ENCODE peak calls at places on chromosomes 11 and 22, in nine cellular contexts. R is pons, Y is OCI-LY7, G is NCI-H748 treated with DMSO at 0.1 percent for 48 hours, N is IMR-90, X is RWPE1, V is kidney epithelial cell, P is NCI-H1417, S is RKO. D is an unnamed sample.

GRCh38 chr22:36846949-36847348 is 13.9 kb upstream of the NCF4 start:
- DNase-seq in R (no peak), Y (no peak), G (no peak), N (no peak), X (no peak), V (no peak), P (no peak), S (no peak), D (no peak)

GRCh38 chr11:73269353-73270088 is 2.6 kb upstream of the P2RY6 start:
- DNase-seq in R (no peak), Y (no peak), G (no peak), N (no peak), X (no peak), V (no peak), P (no peak), S (no peak), D (no peak)

GRCh38 chr11:8006349-8006977 is 19.3 kb downstream of the EIF3F start:
- DNase-seq in R (peak), Y (peak), G (peak), N (peak), X (peak), V (no peak), P (peak), S (peak), D (peak)

GRCh38 chr11:1557904-1558831 is 13.9 kb downstream of the DUSP8 start:
- DNase-seq in R (no peak), Y (no peak), G (no peak), N (peak), X (peak), V (peak), P (no peak), S (no peak), D (peak)

GRCh38 chr11:121841487-121842167 is 274.4 kb downstream of the BLID start:
- DNase-seq in R (no peak), Y (no peak), G (no peak), N (peak), X (no peak), V (peak), P (peak), S (no peak), D (no peak)

GRCh38 chr11:121212696-121213567 is 79.6 kb upstream of the SC5D start:
- DNase-seq in R (no peak), Y (no peak), G (no peak), N (no peak), X (no peak), V (no peak), P (no peak), S (no peak), D (no peak)

GRCh38 chr11:26905368-26905767 is 88.5 kb upstream of the FIBIN start:
- DNase-seq in R (no peak), Y (no peak), G (no peak), N (peak), X (peak), V (no peak), P (no peak), S (peak), D (no peak)

GRCh38 chr22:26722159-26722558 is 64.8 kb downstream of the MIAT start:
- DNase-seq in R (no peak), Y (no peak), G (no peak), N (peak), X (peak), V (no peak), P (no peak), S (no peak), D (no peak)

GRCh38 chr11:95652002-95652472 is 137.5 kb downstream of the FAM76B start:
- DNase-seq in R (no peak), Y (no peak), G (peak), N (no peak), X (no peak), V (no peak), P (no peak), S (no peak), D (no peak)

GRCh38 chr11:3626250-3626960 is 15.4 kb downstream of the ART5 start:
- DNase-seq in R (peak), Y (no peak), G (no peak), N (no peak), X (no peak), V (no peak), P (no peak), S (no peak), D (peak)

GRCh38 chr11:44797886-44798683 is 71.3 kb downstream of the TSPAN18 start:
- DNase-seq in R (no peak), Y (no peak), G (no peak), N (peak), X (no peak), V (no peak), P (no peak), S (no peak), D (no peak)

GRCh38 chr11:82995276-82995675 is 76.4 kb downstream of the RAB30 start:
- DNase-seq in R (no peak), Y (no peak), G (no peak), N (no peak), X (no peak), V (no peak), P (no peak), S (no peak), D (no peak)

GRCh38 chr11:8261921-8262551 is 1.6 kb downstream of the LMO1 start:
- DNase-seq in R (no peak), Y (no peak), G (no peak), N (no peak), X (no peak), V (no peak), P (no peak), S (no peak), D (peak)

GRCh38 chr11:84993386-84993785 is 633.8 kb downstream of the DLG2 start:
- DNase-seq in R (no peak), Y (peak), G (no peak), N (no peak), X (no peak), V (no peak), P (no peak), S (no peak), D (no peak)

GRCh38 chr11:116895053-116895757 is 57.8 kb upstream of the APOA1 start:
- DNase-seq in R (no peak), Y (no peak), G (no peak), N (no peak), X (no peak), V (no peak), P (no peak), S (no peak), D (no peak)

GRCh38 chr11:38952698-38953097 is 2354.7 kb upstream of the RAG2 start:
- DNase-seq in R (no peak), Y (no peak), G (no peak), N (no peak), X (peak), V (no peak), P (no peak), S (no peak), D (no peak)

GRCh38 chr22:31055322-31056159 is 25.6 kb upstream of the SMTN start:
- DNase-seq in R (peak), Y (no peak), G (no peak), N (peak), X (peak), V (peak), P (no peak), S (peak), D (peak)

GRCh38 chr11:69292221-69292648 is 1.7 kb upstream of the MYEOV start:
- DNase-seq in R (no peak), Y (peak), G (no peak), N (no peak), X (no peak), V (no peak), P (no peak), S (no peak), D (no peak)

GRCh38 chr11:9862981-9863380 is 199.1 kb downstream of the SWAP70 start:
- DNase-seq in R (no peak), Y (no peak), G (no peak), N (no peak), X (no peak), V (no peak), P (no peak), S (no peak), D (no peak)

GRCh38 chr11:115333106-115333505 is 171.1 kb downstream of the CADM1 start:
- DNase-seq in R (no peak), Y (no peak), G (no peak), N (peak), X (no peak), V (no peak), P (peak), S (peak), D (no peak)

GRCh38 chr11:64777449-64778222 is 706 bp downstream of the SF1 start:
- DNase-seq in R (peak), Y (peak), G (peak), N (peak), X (peak), V (peak), P (peak), S (peak), D (peak)

GRCh38 chr11:129698212-129698611 is 117.4 kb upstream of the TMEM45B start:
- DNase-seq in R (peak), Y (no peak), G (no peak), N (no peak), X (no peak), V (no peak), P (no peak), S (no peak), D (no peak)

GRCh38 chr11:69352715-69353325 is 58.9 kb downstream of the MYEOV start:
- DNase-seq in R (no peak), Y (no peak), G (peak), N (peak), X (peak), V (peak), P (no peak), S (peak), D (peak)

GRCh38 chr11:124648610-124649009 is 24.9 kb downstream of the SIAE start:
- DNase-seq in R (no peak), Y (no peak), G (no peak), N (no peak), X (no peak), V (no peak), P (no peak), S (no peak), D (no peak)

GRCh38 chr11:63610604-63611394 is 3.4 kb downstream of the PLAAT3 start:
- DNase-seq in R (peak), Y (no peak), G (peak), N (no peak), X (no peak), V (no peak), P (peak), S (no peak), D (no peak)

GRCh38 chr11:102807921-102808320 is 10.0 kb upstream of the MMP1 start:
- DNase-seq in R (no peak), Y (peak), G (no peak), N (peak), X (no peak), V (no peak), P (no peak), S (peak), D (no peak)

GRCh38 chr11:20536784-20537183 is 62.6 kb upstream of the SLC6A5 start:
- DNase-seq in R (no peak), Y (no peak), G (no peak), N (no peak), X (no peak), V (no peak), P (no peak), S (no peak), D (no peak)

GRCh38 chr11:126861796-126862195 is 138.8 kb downstream of the KIRREL3 start:
- DNase-seq in R (no peak), Y (no peak), G (no peak), N (no peak), X (no peak), V (no peak), P (peak), S (no peak), D (no peak)

GRCh38 chr22:32951807-32952153 is 106.4 kb downstream of the SYN3 start:
- DNase-seq in R (no peak), Y (no peak), G (no peak), N (no peak), X (no peak), V (no peak), P (no peak), S (no peak), D (peak)

GRCh38 chr11:33790088-33790487 is 15.8 kb upstream of the FBXO3 start:
- DNase-seq in R (no peak), Y (no peak), G (no peak), N (no peak), X (no peak), V (no peak), P (no peak), S (no peak), D (no peak)